ENCODE peak calls at places on chromosome 7, in seven cellular contexts. C, H, L, R, W, Y and V are unnamed samples.

GRCh38 chr7:143882020-143882610 is 19.9 kb downstream of the TCAF1 start:
- DNase-seq in H (no peak), R (peak), L (no peak), W (peak), Y (no peak), C (no peak), V (no peak)

GRCh38 chr7:927031-927671 is 27.3 kb downstream of the ADAP1 start:
- DNase-seq in L (no peak), Y (no peak), C (peak), H (peak), R (no peak), W (no peak), V (no peak)

GRCh38 chr7:88141025-88141424 is 78.8 kb downstream of the SRI start:
- DNase-seq in R (no peak), Y (no peak), H (no peak), W (no peak), L (no peak), C (peak), V (no peak)

GRCh38 chr7:66627151-66627681 is 1.5 kb upstream of the KCTD7 start:
- DNase-seq in Y (no peak), C (no peak), R (peak), L (peak), W (peak), H (no peak), V (no peak)

GRCh38 chr7:80243425-80243824 is 108.8 kb downstream of the GNAI1 start:
- DNase-seq in Y (no peak), W (no peak), C (no peak), R (no peak), L (no peak), H (no peak), V (no peak)

GRCh38 chr7:95693551-95694333 is 78.6 kb upstream of the DYNC1I1 start:
- DNase-seq in R (peak), L (no peak), C (no peak), Y (no peak), W (peak), H (no peak), V (no peak)

GRCh38 chr7:30980194-30980593 is 16.4 kb downstream of the GHRHR start:
- DNase-seq in W (no peak), H (no peak), R (no peak), Y (no peak), L (no peak), C (no peak), V (no peak)

GRCh38 chr7:66118603-66119002 is 4.0 kb downstream of the CRCP start:
- DNase-seq in W (no peak), R (no peak), C (no peak), H (peak), L (no peak), Y (no peak), V (no peak)

GRCh38 chr7:110786576-110786975 is 304.4 kb upstream of the LRRN3 start:
- DNase-seq in Y (no peak), L (no peak), R (no peak), C (no peak), W (no peak), H (no peak), V (no peak)

GRCh38 chr7:48876087-48876486 is 48.3 kb upstream of the CDC14C start:
- DNase-seq in L (peak), H (no peak), W (no peak), R (no peak), Y (no peak), C (no peak), V (no peak)

GRCh38 chr7:27901028-27901760 is 161.2 kb downstream of the TAX1BP1 start:
- DNase-seq in R (peak), Y (no peak), W (peak), L (peak), C (peak), H (no peak), V (no peak)
- H3K27ac ChIP-seq in R (peak), Y (no peak), W (no peak), L (peak), C (peak), H (peak), V (no peak)

GRCh38 chr7:72077776-72078175 is 334.4 kb downstream of the CALN1 start:
- DNase-seq in L (no peak), Y (no peak), R (no peak), W (no peak), C (no peak), H (no peak), V (no peak)
- H3K27ac ChIP-seq in L (no peak), Y (no peak), R (no peak), W (no peak), C (no peak), H (no peak), V (no peak)

DNA sequence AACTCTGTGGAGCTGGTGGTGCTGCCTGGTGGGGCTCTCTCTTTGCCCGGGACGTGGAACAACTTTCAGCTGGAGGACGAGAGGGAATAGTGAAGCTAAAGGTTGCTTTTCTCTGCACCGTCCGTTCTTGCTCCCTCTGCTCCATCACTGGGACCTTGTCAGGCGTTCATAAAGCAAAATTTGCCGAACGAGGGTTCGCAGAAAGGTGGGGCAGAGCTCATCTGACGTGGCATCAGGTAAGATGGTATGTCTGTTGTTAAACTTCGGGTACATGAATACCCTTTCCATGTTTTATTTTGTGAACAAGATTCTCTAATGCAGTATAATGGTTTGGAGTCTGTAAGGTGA is 416 bp downstream of the BBS9 start:
- DNase-seq in H (no peak), W (no peak), R (no peak), C (no peak), L (peak), Y (no peak), V (no peak)
- H3K27ac ChIP-seq in H (peak), W (peak), R (peak), C (no peak), L (no peak), Y (peak), V (peak)

DNA sequence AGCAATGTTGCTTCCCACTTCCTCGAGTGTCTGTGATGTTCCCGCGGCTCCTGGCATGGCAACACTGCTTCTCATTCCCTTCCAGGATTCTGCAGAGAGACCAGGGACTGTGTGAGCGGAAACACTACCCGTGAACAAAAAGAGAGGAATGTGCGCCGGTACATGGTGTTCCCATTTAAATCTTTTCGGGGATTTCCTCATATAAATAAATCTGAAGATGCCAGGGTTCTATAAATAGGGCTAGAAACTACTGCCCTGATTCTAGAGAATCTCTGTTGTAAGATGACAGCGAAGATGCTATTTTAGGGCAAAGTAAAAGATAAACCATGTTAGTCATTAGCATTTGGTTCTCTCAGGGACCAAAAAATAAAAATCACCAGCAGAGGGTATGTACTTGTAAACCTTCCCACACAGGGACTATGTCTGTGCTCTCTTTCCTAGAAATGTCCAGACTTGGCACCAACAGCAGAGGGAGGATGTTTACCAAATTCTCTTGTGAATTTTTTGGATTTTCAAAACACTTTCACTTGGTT is 92.2 kb upstream of the DDC start:
- DNase-seq in W (peak), L (no peak), H (no peak), Y (peak), R (peak), C (no peak), V (peak)
- H3K27ac ChIP-seq in W (no peak), L (no peak), H (peak), Y (no peak), R (no peak), C (no peak), V (peak)

DNA sequence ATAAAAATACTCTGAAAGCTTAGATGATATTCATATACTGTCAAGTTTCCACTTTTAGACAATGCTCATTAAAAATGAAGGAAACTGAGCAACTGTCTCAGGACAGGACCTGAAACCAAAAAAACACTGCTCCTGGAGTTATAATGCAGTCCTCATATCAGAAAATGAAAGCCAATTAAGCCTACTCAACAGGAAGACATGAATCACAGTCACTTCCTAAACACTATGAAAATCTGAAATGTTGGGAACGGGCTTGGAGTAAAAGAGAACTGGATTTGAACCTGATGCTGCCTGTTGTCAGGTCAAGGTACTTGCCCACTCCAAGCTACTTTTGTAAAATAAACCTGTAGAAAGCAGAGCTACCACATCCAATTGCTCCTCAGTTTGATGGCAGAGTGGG is 72.0 kb downstream of the CHCHD3 start:
- DNase-seq in Y (no peak), H (no peak), W (no peak), L (no peak), C (no peak), R (no peak), V (no peak)
- H3K27ac ChIP-seq in Y (no peak), H (no peak), W (no peak), L (no peak), C (no peak), R (no peak), V (no peak)

DNA sequence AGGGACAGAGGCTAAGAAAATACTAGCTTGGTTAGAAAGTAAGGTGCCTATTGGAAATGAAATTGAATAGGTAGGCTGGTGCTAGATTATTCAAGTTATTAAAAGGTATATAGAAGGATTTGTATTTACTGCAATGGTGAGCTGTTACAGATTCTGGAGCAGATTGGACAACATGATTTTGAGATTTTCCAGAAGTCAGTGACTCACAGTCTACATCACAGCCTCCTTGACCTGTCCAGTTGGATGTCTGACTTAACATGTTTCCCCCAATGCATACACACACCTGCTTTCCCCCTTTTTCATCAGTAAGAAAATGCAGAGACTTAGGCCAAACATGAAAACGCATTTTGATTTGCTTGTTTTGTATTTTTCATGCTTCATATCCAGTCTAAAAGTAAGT is 33.4 kb downstream of the STARD3NL start:
- DNase-seq in R (no peak), Y (no peak), C (no peak), W (no peak), L (no peak), H (no peak), V (no peak)
- H3K27ac ChIP-seq in R (no peak), Y (no peak), C (no peak), W (no peak), L (no peak), H (no peak), V (no peak)

GRCh38 chr7:149753370-149754233 is 19.8 kb downstream of the ZNF467 start:
- DNase-seq in Y (peak), H (peak), R (peak), L (no peak), C (peak), W (peak), V (no peak)
- H3K27ac ChIP-seq in Y (no peak), H (no peak), R (no peak), L (no peak), C (no peak), W (no peak), V (no peak)

DNA sequence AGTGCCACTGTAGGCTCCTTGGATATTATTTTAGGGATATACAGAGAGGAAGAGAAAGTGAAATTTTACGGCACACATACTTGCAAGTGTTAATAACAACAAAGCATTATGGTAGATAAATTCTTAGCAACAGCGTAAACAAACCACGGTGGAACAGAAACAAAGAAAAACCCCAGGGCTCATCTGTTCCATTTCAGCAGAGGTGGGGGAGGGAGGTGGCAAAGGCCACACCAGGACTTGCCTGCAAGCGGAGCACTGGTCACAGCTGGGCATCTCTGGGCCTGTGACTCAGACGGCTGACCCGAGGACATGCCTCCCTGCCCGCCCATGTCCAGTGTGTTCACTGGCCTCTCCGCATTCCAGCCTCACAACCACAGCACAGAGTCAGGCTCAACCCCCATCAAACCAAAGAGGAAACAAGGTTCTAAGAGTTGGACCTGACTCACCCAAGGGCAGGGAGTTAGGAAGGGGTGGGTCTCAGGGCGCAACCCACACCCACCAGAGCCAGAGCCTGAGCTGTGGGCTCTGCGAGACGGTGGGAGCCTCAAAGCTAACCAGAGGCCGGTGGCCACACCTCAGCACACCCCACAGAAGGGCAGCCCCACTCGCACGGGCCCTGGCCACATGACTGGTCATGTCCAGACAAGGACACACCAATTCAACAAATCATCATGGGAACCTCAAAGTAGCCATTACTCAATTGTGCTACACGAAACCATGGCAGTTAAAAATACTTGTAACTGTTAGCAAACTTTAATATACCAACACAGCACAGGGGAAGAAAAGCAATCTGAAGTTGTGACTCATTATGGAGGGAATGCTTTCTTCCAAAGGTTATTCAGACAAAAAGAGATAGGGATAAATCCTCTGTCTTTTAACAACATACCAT is 10.7 kb downstream of the ESYT2 start:
- DNase-seq in C (peak), W (peak), Y (peak), R (peak), L (no peak), H (peak), V (peak)
- H3K27ac ChIP-seq in C (peak), W (peak), Y (peak), R (peak), L (no peak), H (peak), V (peak)